ENCODE peak calls at places on chromosomes 5 and 9, in four cellular contexts. J is cardiac fibroblast, W is H7, N is A549. T is an unnamed sample.

GRCh38 chr5:101084353-101084752 is 181.3 kb upstream of the ST8SIA4 start:
- DNase-seq in J (no peak), W (no peak), N (no peak), T (no peak)

GRCh38 chr5:133569347-133569746 is 43.0 kb downstream of the FSTL4 start:
- DNase-seq in J (peak), W (no peak), N (no peak), T (no peak)

GRCh38 chr9:114130624-114131277 is 24.6 kb upstream of the COL27A1 start:
- DNase-seq in J (no peak), W (no peak), N (no peak), T (no peak)

GRCh38 chr5:123450641-123451421 is 27.6 kb upstream of the CEP120 start:
- DNase-seq in J (peak), W (no peak), N (no peak), T (no peak)

GRCh38 chr5:10310073-10310779 is 2.5 kb upstream of the CMBL start:
- DNase-seq in J (no peak), W (no peak), N (peak), T (no peak)

GRCh38 chr9:134258828-134259546 is 67.3 kb upstream of the RXRA start:
- DNase-seq in J (no peak), W (no peak), N (no peak), T (no peak)

GRCh38 chr5:139383275-139383992 is at the start of gene SLC23A1:
- DNase-seq in J (peak), W (no peak), N (peak), T (peak)

GRCh38 chr9:80664327-80665210 is 1024.8 kb downstream of the TLE1 start:
- DNase-seq in J (no peak), W (peak), N (peak), T (no peak)

GRCh38 chr9:30800421-30800820 is 1584.0 kb upstream of the ACO1 start:
- DNase-seq in J (no peak), W (no peak), N (no peak), T (no peak)

GRCh38 chr9:79809931-79810330 is 238.2 kb downstream of the TLE4 start:
- DNase-seq in J (peak), W (no peak), N (peak), T (peak)

GRCh38 chr5:172901012-172901780 is 58.0 kb upstream of the RPL26L1 start:
- DNase-seq in J (peak), W (no peak), N (no peak), T (peak)

GRCh38 chr5:62167651-62168050 is 138.4 kb upstream of the KIF2A start:
- DNase-seq in J (no peak), W (no peak), N (no peak), T (no peak)

GRCh38 chr5:1293416-1293996 is 1.4 kb downstream of the TERT start:
- DNase-seq in J (no peak), W (peak), N (no peak), T (no peak)

DNA sequence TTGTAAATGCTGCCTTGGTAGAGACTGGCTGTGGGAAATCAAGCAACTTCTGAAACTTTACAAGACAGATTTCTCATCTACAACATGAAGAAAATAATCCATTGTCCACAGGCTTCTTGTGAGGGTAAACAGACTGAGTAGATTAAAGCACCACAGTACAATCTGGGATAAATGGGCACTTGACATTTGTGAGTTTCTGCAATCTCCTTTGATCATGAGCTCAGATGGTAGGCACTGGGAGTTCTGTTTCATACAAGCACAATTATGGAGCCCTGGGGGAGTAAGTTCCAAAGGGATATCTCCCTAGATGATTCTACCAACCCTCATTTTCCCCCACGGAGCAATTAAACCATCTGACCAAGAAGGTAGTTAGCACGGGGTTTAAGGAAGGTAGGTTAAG is 479.4 kb upstream of the TNC start:
- DNase-seq in J (no peak), W (no peak), N (no peak), T (no peak)
- H3K4me3 ChIP-seq in J (no peak), W (no peak), N (no peak), T (no peak)

DNA sequence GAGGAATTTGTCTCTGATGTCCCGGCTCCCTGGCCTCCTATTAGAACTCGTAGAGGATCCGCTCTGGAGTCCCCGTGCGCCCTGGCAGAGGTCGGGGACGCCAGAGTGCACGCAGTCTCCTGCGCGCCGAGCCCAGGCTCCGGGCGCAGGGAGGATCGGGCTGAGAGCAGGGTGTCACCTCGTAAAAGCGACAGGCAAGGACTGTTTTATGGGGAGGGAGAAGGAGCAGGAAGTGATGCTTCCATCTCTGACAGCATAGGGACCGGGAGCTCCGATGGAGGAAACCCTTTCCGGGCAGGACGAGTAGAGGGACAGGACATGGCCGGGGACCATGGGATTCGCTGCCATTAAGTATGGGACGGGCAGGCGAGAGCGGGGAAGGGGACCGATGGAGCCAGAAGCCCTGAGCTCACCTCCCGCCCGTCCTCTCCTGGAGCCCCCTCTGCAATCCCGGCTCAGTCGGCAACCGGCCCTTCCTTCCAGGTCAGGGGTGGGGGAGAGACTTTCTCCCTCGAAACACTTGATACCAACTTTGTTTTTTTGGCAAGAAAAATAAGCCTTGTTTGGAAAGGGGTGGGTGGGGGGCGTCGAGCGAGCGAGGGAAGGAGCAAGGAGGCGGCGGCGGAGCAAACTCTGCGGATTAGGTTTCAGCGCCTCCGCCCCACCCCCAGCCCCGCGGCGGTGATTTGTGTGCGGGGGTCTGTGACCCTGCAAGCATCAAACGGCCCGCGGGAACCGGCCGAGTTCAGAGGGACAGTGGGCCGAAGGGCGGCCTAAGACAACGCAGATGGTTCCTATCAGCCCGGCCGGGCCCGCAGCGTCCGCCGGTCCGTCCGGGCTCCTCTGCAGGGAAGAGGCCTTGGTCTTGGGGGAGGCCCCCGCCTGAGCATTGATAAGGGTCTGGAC is 12.6 kb downstream of the LMX1B start:
- DNase-seq in J (no peak), W (peak), N (no peak), T (no peak)
- H3K4me3 ChIP-seq in J (no peak), W (peak), N (peak), T (no peak)

DNA sequence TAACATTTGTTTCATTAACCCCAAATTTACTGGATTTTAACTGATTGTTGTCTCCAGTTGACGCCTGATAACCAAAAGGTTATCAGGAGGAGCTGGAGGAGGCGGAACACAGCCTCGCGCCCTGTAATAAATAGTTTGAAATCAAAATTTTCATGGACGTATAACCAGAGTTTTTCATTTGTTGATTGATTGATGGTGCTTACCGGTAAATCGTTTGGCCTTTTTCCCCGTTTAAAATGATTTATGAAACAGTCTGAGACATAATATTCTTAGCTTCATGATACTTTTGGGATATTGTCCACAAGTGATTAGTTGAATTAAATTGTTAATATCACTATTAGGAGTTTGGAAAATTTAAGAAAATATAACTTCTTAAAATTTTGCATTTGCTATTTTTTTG is 1.7 kb downstream of the FOCAD start:
- DNase-seq in J (no peak), W (no peak), N (no peak), T (no peak)
- H3K4me3 ChIP-seq in J (no peak), W (no peak), N (peak), T (no peak)

GRCh38 chr5:39622281-39622680 is 197.5 kb upstream of the DAB2 start:
- DNase-seq in J (no peak), W (no peak), N (no peak), T (no peak)
- H3K4me3 ChIP-seq in J (no peak), W (no peak), N (no peak), T (no peak)

GRCh38 chr9:136292591-136293448 is 11.1 kb downstream of the CCDC187 start:
- DNase-seq in J (no peak), W (no peak), N (no peak), T (no peak)
- H3K4me3 ChIP-seq in J (no peak), W (no peak), N (no peak), T (no peak)

DNA sequence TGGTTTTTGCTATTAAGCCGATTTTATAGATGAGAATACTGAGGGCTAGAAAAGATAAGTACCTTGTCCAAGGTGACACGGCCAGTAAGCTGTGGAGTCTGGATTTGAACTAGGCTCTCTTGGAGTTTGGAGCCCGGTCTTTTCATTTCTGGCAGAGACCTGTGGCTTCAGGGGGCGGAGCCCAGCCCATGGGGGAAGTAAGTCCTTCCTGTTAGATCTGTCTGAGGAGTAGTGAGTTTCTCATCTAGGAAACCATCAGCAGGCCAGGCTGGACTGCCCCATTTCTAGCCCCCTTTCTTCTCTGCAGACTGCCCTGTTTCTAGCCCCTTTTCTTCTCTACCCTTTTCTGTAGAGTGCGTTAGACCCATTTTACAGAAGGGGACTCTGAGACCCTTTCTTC is 521 bp upstream of the PTGS1 start:
- DNase-seq in J (no peak), W (no peak), N (no peak), T (no peak)
- H3K4me3 ChIP-seq in J (peak), W (peak), N (no peak), T (peak)

GRCh38 chr9:130779153-130779855 is 55.8 kb upstream of the ABL1 start:
- DNase-seq in J (peak), W (no peak), N (no peak), T (no peak)
- H3K4me3 ChIP-seq in J (no peak), W (no peak), N (no peak), T (no peak)

GRCh38 chr9:68705636-68706578 is 867 bp downstream of the PIP5K1B start:
- DNase-seq in J (peak), W (peak), N (peak), T (no peak)
- H3K4me3 ChIP-seq in J (peak), W (peak), N (peak), T (peak)

GRCh38 chr9:4145482-4145881 is 154.4 kb downstream of the GLIS3 start:
- DNase-seq in J (no peak), W (no peak), N (no peak), T (no peak)
- H3K4me3 ChIP-seq in J (no peak), W (no peak), N (peak), T (peak)